ENCODE peak calls at places on chromosomes 7 and 10, in six cellular contexts. M is body of pancreas, G is WERI-Rb-1, N is psoas muscle, H is right lobe of liver, C is osteocyte. V is an unnamed sample.

GRCh38 chr10:72030762-72031543 is 57.4 kb downstream of the SPOCK2 start:
- DNase-seq in M (peak; percentile 81), G (no peak), N (peak; percentile 77), H (no peak), C (no peak), V (no peak)

GRCh38 chr10:5692476-5693358 is 8.1 kb downstream of the TASOR2 start:
- DNase-seq in M (peak; percentile 41), G (no peak), N (peak; percentile 53), H (peak; percentile 74), C (no peak), V (no peak)

GRCh38 chr10:44463511-44464121 is 78.7 kb upstream of the CXCL12 start:
- DNase-seq in M (no peak), G (no peak), N (no peak), H (no peak), C (no peak), V (no peak)

GRCh38 chr7:142584765-142585164 is 164.5 kb upstream of the PRSS1 start:
- DNase-seq in M (no peak), G (no peak), N (no peak), H (no peak), C (no peak), V (no peak)

GRCh38 chr10:123359539-123359938 is 205.3 kb downstream of the BUB3 start:
- DNase-seq in M (no peak), G (no peak), N (no peak), H (no peak), C (no peak), V (no peak)

GRCh38 chr7:84906889-84907288 is 280.0 kb downstream of the SEMA3D start:
- DNase-seq in M (no peak), G (no peak), N (no peak), H (no peak), C (no peak), V (no peak)

GRCh38 chr10:24255907-24256306 is 47.0 kb downstream of the KIAA1217 start:
- DNase-seq in M (no peak), G (peak; percentile 54), N (peak; percentile 78), H (no peak), C (no peak), V (no peak)

GRCh38 chr10:6423004-6423403 is 157.1 kb downstream of the PRKCQ start:
- DNase-seq in M (no peak), G (no peak), N (no peak), H (no peak), C (no peak), V (no peak)

GRCh38 chr7:130272456-130273080 is 5.9 kb downstream of the CPA2 start:
- DNase-seq in M (no peak), G (peak; percentile 30), N (no peak), H (no peak), C (no peak), V (no peak)

DNA sequence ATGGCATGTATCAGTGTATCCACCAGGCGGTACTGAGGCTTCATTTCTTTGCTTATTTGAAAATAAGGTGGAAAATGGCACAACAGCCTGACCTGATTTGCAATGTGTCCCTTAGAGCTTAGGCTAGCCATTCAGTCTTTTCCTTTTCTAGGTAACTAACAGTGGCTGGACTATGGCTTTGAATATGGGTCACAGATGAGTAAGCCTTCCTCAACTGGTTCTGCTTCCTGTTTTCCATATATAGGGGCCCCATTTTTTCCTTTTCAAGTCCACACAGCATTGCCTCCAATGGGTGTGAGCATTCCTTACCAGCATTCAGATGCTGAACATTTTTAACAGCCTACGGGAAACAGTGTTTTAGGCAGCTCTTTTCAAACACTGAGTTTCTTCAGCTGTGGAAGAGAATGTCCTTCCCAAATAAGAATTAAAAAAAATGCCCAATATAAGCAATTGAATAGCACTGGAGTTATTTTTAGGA is 3.9 kb upstream of the ITGB1 start:
- DNase-seq in M (peak; percentile 23), G (no peak), N (no peak), H (no peak), C (no peak), V (no peak)
- TF ChIP-seq CTCF in M (no peak), G (no peak), N (no peak), H (no peak), C (peak; percentile 30), V (no peak)

DNA sequence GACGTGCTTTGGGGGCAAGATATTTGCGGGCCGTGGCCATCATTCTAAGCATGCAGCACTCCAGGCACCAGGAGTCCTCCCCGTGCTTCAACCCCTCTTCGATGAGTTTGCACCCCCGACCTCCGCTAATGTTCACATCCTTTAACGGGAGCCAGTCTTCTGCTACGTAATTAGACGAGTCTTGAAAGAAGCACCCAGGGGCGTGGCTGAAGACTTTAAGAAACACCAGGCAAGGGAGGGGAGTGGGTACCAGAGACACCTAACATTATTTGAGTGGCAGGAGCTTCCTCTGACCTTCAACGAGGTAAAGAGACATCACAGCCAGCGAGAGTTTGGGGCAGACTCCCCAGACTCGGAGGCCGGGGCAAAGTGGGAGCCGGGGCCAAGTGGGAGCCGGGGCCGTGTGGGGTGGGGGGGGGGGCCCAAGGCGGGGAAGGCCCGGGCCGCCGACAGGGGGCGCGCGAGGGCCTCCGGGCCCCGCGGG is 31.1 kb upstream of the TOMM7 start:
- DNase-seq in M (peak; percentile 10), G (no peak), N (no peak), H (no peak), C (no peak), V (no peak)
- TF ChIP-seq CTCF in M (peak; percentile 9), G (no peak), N (no peak), H (no peak), C (no peak), V (peak; percentile 19)

GRCh38 chr10:129754211-129755050 is 209.6 kb downstream of the EBF3 start:
- DNase-seq in M (no peak), G (no peak), N (no peak), H (peak; percentile 30), C (no peak), V (no peak)
- TF ChIP-seq CTCF in M (no peak), G (peak; percentile 26), N (no peak), H (no peak), C (no peak), V (peak; percentile 8)

DNA sequence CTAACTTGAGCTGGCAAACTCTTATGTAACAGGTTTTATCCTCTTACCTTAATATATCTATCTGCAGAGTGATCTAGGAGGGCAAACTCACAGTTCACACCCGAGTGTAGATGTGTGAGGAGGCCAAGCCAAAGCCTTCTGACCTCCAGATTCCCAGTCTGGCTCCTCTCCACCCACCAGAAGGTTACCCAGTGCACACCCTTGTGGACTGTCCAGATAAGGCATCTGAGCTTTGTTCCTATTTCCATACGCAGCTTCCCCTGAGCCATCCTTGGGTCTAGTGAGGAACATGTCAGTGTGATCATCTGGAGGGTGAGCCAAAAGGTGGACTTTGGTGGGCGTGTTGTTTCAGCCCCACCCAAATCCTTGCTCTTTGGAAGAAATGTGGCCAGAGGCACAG is 203.0 kb upstream of the MEOX2 start:
- DNase-seq in M (no peak), G (peak; percentile 30), N (no peak), H (no peak), C (no peak), V (no peak)
- TF ChIP-seq CTCF in M (no peak), G (peak; percentile 58), N (peak; percentile 26), H (peak; percentile 23), C (peak; percentile 29), V (no peak)

GRCh38 chr7:152637920-152638580 is 37.9 kb downstream of the XRCC2 start:
- DNase-seq in M (no peak), G (no peak), N (no peak), H (no peak), C (no peak), V (no peak)

GRCh38 chr7:152633072-152633471 is 42.9 kb downstream of the XRCC2 start:
- DNase-seq in M (no peak), G (no peak), N (no peak), H (no peak), C (no peak), V (no peak)

GRCh38 chr7:152640829-152641228 is 35.1 kb downstream of the XRCC2 start:
- DNase-seq in M (no peak), G (no peak), N (no peak), H (no peak), C (no peak), V (no peak)

GRCh38 chr7:152633504-152633903 is 42.4 kb downstream of the XRCC2 start:
- DNase-seq in M (no peak), G (no peak), N (no peak), H (no peak), C (no peak), V (no peak)

DNA sequence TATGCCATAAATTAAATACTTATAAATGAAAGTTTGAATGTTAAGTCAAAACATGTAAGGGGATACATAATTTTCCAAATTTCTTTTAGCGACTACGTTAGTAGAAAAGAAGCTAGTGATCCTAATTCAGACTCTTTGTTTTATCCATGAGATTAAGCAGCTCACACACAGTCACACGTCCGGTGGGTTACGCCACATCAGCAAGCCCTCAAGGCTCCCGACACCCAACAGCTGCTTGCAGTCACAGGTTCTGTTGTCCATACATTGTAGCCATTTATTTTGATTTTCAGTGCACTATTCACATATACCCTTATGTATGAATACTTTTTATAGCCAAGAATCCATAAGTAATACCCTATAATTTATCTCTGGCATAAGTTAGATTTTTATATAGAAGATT is 39.5 kb downstream of the XRCC2 start:
- DNase-seq in M (no peak), G (peak; percentile 65), N (no peak), H (no peak), C (no peak), V (no peak)
- TF ChIP-seq CTCF in M (no peak), G (no peak), N (no peak), H (no peak), C (no peak), V (no peak)

DNA sequence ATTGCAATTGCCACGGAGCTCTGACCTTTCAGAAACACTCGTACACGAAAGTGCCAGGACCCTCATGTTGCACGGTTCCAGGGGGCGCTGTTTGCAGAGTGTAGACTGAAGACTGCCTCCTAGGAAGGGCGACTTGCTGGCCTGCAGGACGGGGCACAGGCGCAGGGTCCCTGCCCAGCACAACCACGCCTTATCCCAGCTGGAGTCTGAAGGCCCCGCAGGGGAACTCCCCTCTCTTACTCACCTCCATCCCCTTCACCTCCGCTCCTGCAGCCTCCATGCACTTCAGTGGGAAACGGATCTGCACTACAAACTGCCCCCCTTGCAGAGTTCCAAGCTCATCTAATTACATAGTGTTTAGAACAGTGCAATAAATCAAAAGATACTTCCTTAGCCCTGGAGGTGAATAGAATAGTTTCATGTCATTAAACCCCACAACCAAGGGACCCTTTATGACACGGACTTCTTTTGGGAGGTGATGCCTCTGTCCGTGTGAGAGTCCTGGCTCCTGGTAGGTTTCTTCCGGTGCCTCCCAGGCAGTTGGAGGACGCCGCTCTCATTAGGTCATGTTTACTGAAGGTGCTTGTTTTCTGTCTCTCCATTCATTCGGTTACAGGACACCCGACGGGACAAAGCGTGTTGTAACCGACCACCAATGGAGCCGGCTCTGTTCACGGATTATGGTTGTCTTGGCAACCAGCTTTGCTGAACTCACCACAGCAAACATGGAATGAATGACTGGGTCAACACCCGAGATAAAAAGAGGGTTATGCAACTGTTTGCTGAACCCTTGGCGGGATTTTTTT is 262.2 kb downstream of the BAMBI start:
- DNase-seq in M (peak; percentile 94), G (peak; percentile 39), N (peak; percentile 69), H (peak; percentile 89), C (no peak), V (no peak)
- TF ChIP-seq CTCF in M (peak; percentile 33), G (peak; percentile 56), N (peak; percentile 9), H (peak; percentile 36), C (peak; percentile 25), V (peak; percentile 42)